ENCODE peak calls at places on chromosome 5, in four cellular contexts. P is activated CD4-positive, alpha-beta T cell treated with anti-CD3 and anti-CD28 coated beads for 24 hours; O is cardiac fibroblast; U is HCT116. M is an unnamed sample.
A peak's percentile ranks its signal among the peaks of the same experiment; 100 is the strongest.

GRCh38 chr5:124056326-124057160 is 544.6 kb downstream of the CSNK1G3 start:
- DNase-seq in U (no peak), P (no peak), O (no peak), M (no peak)

GRCh38 chr5:170623576-170624181 is 119.9 kb downstream of the KCNIP1 start:
- DNase-seq in U (peak; percentile 48), O (peak; percentile 71), P (peak; percentile 42), M (no peak)

GRCh38 chr5:151202381-151203139 is 21.3 kb downstream of the CCDC69 start:
- DNase-seq in U (peak; percentile 71), O (peak; percentile 94), P (no peak), M (peak; percentile 35)

GRCh38 chr5:6812800-6813731 is 99.8 kb downstream of the TENT4A start:
- DNase-seq in O (peak; percentile 30), P (no peak), U (no peak), M (no peak)

GRCh38 chr5:119411935-119412623 is 40.2 kb upstream of the HSD17B4 start:
- DNase-seq in U (peak; percentile 76), P (no peak), O (peak; percentile 90), M (no peak)

GRCh38 chr5:81786509-81786908 is 35.6 kb upstream of the SSBP2 start:
- DNase-seq in O (no peak), P (no peak), U (no peak), M (no peak)

GRCh38 chr5:61362796-61363364 is 30.8 kb downstream of the ZSWIM6 start:
- DNase-seq in O (peak; percentile 28), P (no peak), U (no peak), M (no peak)

GRCh38 chr5:61964199-61964598 is 341.8 kb upstream of the KIF2A start:
- DNase-seq in U (no peak), O (peak; percentile 2), P (no peak), M (peak; percentile 4)

GRCh38 chr5:139895647-139896046 is 100.0 kb downstream of the PSD2 start:
- DNase-seq in U (no peak), P (no peak), O (no peak), M (no peak)

GRCh38 chr5:93532370-93532769 is 48.6 kb downstream of the NR2F1-AS1 start:
- DNase-seq in O (peak; percentile 98), U (no peak), P (no peak), M (peak; percentile 63)

GRCh38 chr5:143244000-143244736 is 159.3 kb downstream of the NR3C1 start:
- DNase-seq in P (no peak), O (peak; percentile 98), U (peak; percentile 82), M (peak; percentile 97)

GRCh38 chr5:162214551-162214950 is 147.0 kb downstream of the GABRG2 start:
- DNase-seq in O (no peak), P (no peak), U (no peak), M (no peak)

GRCh38 chr5:16725575-16725974 is 108.8 kb upstream of the RETREG1 start:
- DNase-seq in O (no peak), P (no peak), U (no peak), M (no peak)

GRCh38 chr5:81247441-81247972 is 14.4 kb downstream of the CKMT2 start:
- DNase-seq in U (peak; percentile 40), P (no peak), O (peak; percentile 25), M (no peak)

GRCh38 chr5:86880785-86881492 is 263.2 kb downstream of the COX7C start:
- DNase-seq in P (peak; percentile 7), U (peak; percentile 81), O (peak; percentile 82), M (peak; percentile 52)

GRCh38 chr5:17042041-17042440 is 106.0 kb upstream of the MYO10 start:
- DNase-seq in U (no peak), O (no peak), P (no peak), M (no peak)

GRCh38 chr5:115126303-115126702 is 43.4 kb downstream of the TRIM36 start:
- DNase-seq in U (no peak), O (no peak), P (no peak), M (no peak)

GRCh38 chr5:36236801-36237200 is 4.9 kb downstream of the NADK2 start:
- DNase-seq in U (no peak), P (no peak), O (no peak), M (no peak)

GRCh38 chr5:94240616-94241287 is 377.7 kb downstream of the KIAA0825 start:
- DNase-seq in U (no peak), O (peak; percentile 48), P (no peak), M (peak; percentile 72)

GRCh38 chr5:35974570-35974969 is 16.6 kb downstream of the UGT3A1 start:
- DNase-seq in U (no peak), O (no peak), P (no peak), M (no peak)

GRCh38 chr5:165135551-165135950 is 1630.1 kb downstream of the MAT2B start:
- DNase-seq in P (no peak), O (no peak), U (no peak), M (no peak)

GRCh38 chr5:81283976-81284375 is 17.4 kb upstream of the ZCCHC9 start:
- DNase-seq in U (no peak), O (no peak), P (no peak), M (no peak)

GRCh38 chr5:17178316-17178715 is 39.1 kb upstream of the BASP1 start:
- DNase-seq in U (no peak), P (no peak), O (no peak), M (no peak)

GRCh38 chr5:178595145-178595544 is 5.0 kb upstream of the COL23A1 start:
- DNase-seq in O (no peak), U (no peak), P (no peak), M (no peak)

GRCh38 chr5:126402591-126402990 is 20.6 kb upstream of the GRAMD2B start:
- DNase-seq in P (no peak), U (no peak), O (peak; percentile 43), M (no peak)

GRCh38 chr5:67985686-67986387 is 229.7 kb upstream of the PIK3R1 start:
- DNase-seq in U (no peak), O (no peak), P (no peak), M (no peak)

GRCh38 chr5:166909040-166909439 is 1382.4 kb upstream of the WWC1 start:
- DNase-seq in U (no peak), O (peak; percentile 14), P (no peak), M (no peak)

GRCh38 chr5:138032572-138033274 is at the start of gene FAM13B:
- DNase-seq in U (peak; percentile 32), P (peak; percentile 70), O (peak; percentile 74), M (no peak)

GRCh38 chr5:78915170-78915569 is 69.9 kb downstream of the ARSB start:
- DNase-seq in P (no peak), O (no peak), U (no peak), M (no peak)

GRCh38 chr5:83827111-83827541 is 106.5 kb upstream of the HAPLN1 start:
- DNase-seq in U (no peak), P (no peak), O (peak; percentile 82), M (no peak)

GRCh38 chr5:150138551-150139265 is 16.9 kb downstream of the PDGFRB start:
- DNase-seq in P (no peak), U (no peak), O (peak; percentile 76), M (peak; percentile 77)

GRCh38 chr5:18968966-18969365 is 1019.0 kb downstream of the CDH18 start:
- DNase-seq in U (no peak), O (no peak), P (no peak), M (no peak)

GRCh38 chr5:33929925-33930690 is 6.1 kb upstream of the RXFP3 start:
- DNase-seq in O (no peak), U (no peak), P (no peak), M (peak; percentile 53)

GRCh38 chr5:322281-322941 is 897 bp downstream of the AHRR start:
- DNase-seq in P (no peak), O (peak; percentile 26), U (no peak), M (no peak)

GRCh38 chr5:124463840-124464239 is 282.6 kb downstream of the ZNF608 start:
- DNase-seq in O (no peak), U (no peak), P (no peak), M (no peak)

GRCh38 chr5:62284946-62285891 is 20.8 kb upstream of the KIF2A start:
- DNase-seq in U (no peak), P (peak; percentile 48), O (no peak), M (no peak)

GRCh38 chr5:153276151-153276550 is 214.3 kb upstream of the GRIA1 start:
- DNase-seq in U (no peak), P (no peak), O (peak; percentile 57), M (no peak)

GRCh38 chr5:135593886-135594285 is 15.1 kb upstream of the CXCL14 start:
- DNase-seq in U (no peak), O (no peak), P (no peak), M (no peak)

M was measured in BJ.